ENCODE peak calls at places on chromosomes 7 and 10, in seven cellular contexts. G is NCI-H1092 treated with DMSO at 0.1 percent for 48 hours; V is T1000; I is activated CD4-positive, alpha-beta T cell treated with anti-CD3 and anti-CD28 coated beads for 36 hours; N is substantia nigra; E is M059J; T is frontal cortex. J is an unnamed sample.

GRCh38 chr7:120996333-120996982 is 7.9 kb downstream of the CPED1 start:
- DNase-seq in I (no peak), E (peak), T (peak), N (peak), V (no peak), G (peak), J (no peak)

GRCh38 chr7:516606-517456 is 2.8 kb downstream of the PDGFA start:
- DNase-seq in G (no peak), T (peak), E (peak), N (no peak), V (peak), I (peak), J (peak)

GRCh38 chr7:2010551-2011265 is 222.0 kb downstream of the MAD1L1 start:
- DNase-seq in I (no peak), V (no peak), E (no peak), T (no peak), G (no peak), N (no peak), J (no peak)

GRCh38 chr10:73529089-73529832 is 33.4 kb upstream of the PPP3CB start:
- DNase-seq in N (peak), E (peak), V (peak), T (peak), I (peak), G (peak), J (no peak)

GRCh38 chr10:60732240-60733188 is 45.8 kb upstream of the CDK1 start:
- DNase-seq in V (no peak), T (no peak), I (peak), G (no peak), N (no peak), E (peak), J (no peak)

GRCh38 chr7:98084631-98085030 is 22.0 kb upstream of the LMTK2 start:
- DNase-seq in T (no peak), N (no peak), V (no peak), G (no peak), I (no peak), E (no peak), J (no peak)

GRCh38 chr10:97411411-97411810 is 10.3 kb upstream of the RRP12 start:
- DNase-seq in I (no peak), N (no peak), T (no peak), E (peak), G (no peak), V (no peak), J (no peak)

GRCh38 chr7:111784311-111784710 is 222.0 kb upstream of the IMMP2L start:
- DNase-seq in E (no peak), I (no peak), G (no peak), V (no peak), T (no peak), N (no peak), J (no peak)

GRCh38 chr7:124840435-124840834 is 74.8 kb upstream of the GPR37 start:
- DNase-seq in G (peak), N (no peak), I (no peak), V (no peak), E (peak), T (peak), J (no peak)

GRCh38 chr10:128539784-128540759 is 413.8 kb upstream of the MKI67 start:
- DNase-seq in I (no peak), V (no peak), N (no peak), E (no peak), G (no peak), T (no peak), J (no peak)

GRCh38 chr7:51046482-51046881 is 263.8 kb upstream of the GRB10 start:
- DNase-seq in I (no peak), E (no peak), V (no peak), N (no peak), G (no peak), T (no peak), J (no peak)

GRCh38 chr7:36943591-36944430 is 219.5 kb upstream of the AOAH start:
- DNase-seq in I (no peak), E (peak), N (no peak), G (no peak), V (no peak), T (no peak), J (no peak)

GRCh38 chr10:34816067-34817002 is 1.2 kb upstream of the PARD3 start:
- DNase-seq in G (no peak), I (peak), N (no peak), V (no peak), E (peak), T (peak), J (no peak)

GRCh38 chr7:145845345-145845744 is 271.3 kb upstream of the CNTNAP2 start:
- DNase-seq in I (no peak), N (no peak), V (no peak), T (no peak), E (peak), G (no peak), J (no peak)

GRCh38 chr7:157158400-157158799 is 19.7 kb downstream of the UBE3C start:
- DNase-seq in N (no peak), G (no peak), T (no peak), E (no peak), I (no peak), V (no peak), J (no peak)

GRCh38 chr10:48523820-48524758 is 80.8 kb downstream of the ARHGAP22 start:
- DNase-seq in N (no peak), V (peak), G (no peak), T (peak), I (peak), E (peak), J (no peak)

GRCh38 chr10:119477444-119477843 is 65.1 kb downstream of the RGS10 start:
- DNase-seq in V (no peak), I (no peak), T (no peak), G (no peak), E (no peak), N (no peak), J (no peak)

GRCh38 chr10:71683301-71683700 is 36.3 kb downstream of the C10orf105 start:
- DNase-seq in I (no peak), V (no peak), T (no peak), G (no peak), N (peak), E (no peak), J (no peak)

GRCh38 chr7:157577061-157577460 is 240.3 kb downstream of the DNAJB6 start:
- DNase-seq in E (no peak), V (no peak), G (no peak), T (no peak), I (no peak), N (no peak), J (no peak)

GRCh38 chr7:93117852-93118530 is at the start of gene SAMD9:
- DNase-seq in N (no peak), G (peak), E (peak), I (peak), T (peak), V (no peak), J (no peak)

GRCh38 chr7:112262804-112263203 is 56.3 kb downstream of the ZNF277 start:
- DNase-seq in I (no peak), T (no peak), N (no peak), V (no peak), E (no peak), G (no peak), J (no peak)

GRCh38 chr7:94008537-94008936 is 4.4 kb upstream of the BET1 start:
- DNase-seq in N (no peak), E (peak), V (no peak), G (no peak), T (no peak), I (no peak), J (no peak)

GRCh38 chr10:93121311-93121710 is 47.6 kb downstream of the CYP26A1 start:
- DNase-seq in G (no peak), N (no peak), E (no peak), I (no peak), V (no peak), T (no peak), J (no peak)

GRCh38 chr7:120170849-120171248 is 102.1 kb upstream of the KCND2 start:
- DNase-seq in I (no peak), V (no peak), N (no peak), T (no peak), G (no peak), E (no peak), J (no peak)

GRCh38 chr10:99523251-99523773 is 9.4 kb upstream of the NKX2-3 start:
- DNase-seq in T (no peak), I (no peak), V (no peak), E (no peak), G (no peak), N (no peak), J (no peak)

GRCh38 chr10:16408379-16408778 is 28.4 kb upstream of the PTER start:
- DNase-seq in V (no peak), N (no peak), E (no peak), I (no peak), T (no peak), G (no peak), J (no peak)

GRCh38 chr10:132539894-132540293 is 2.3 kb downstream of the INPP5A start:
- DNase-seq in G (no peak), V (no peak), T (no peak), E (no peak), I (peak), N (no peak), J (no peak)

GRCh38 chr10:28331821-28332220 is 29.0 kb upstream of the MPP7 start:
- DNase-seq in G (peak), I (no peak), N (no peak), V (no peak), T (no peak), E (peak), J (no peak)

GRCh38 chr7:34277016-34277800 is 371.9 kb downstream of the BMPER start:
- DNase-seq in E (peak), I (no peak), V (no peak), T (no peak), G (no peak), N (no peak), J (no peak)

GRCh38 chr7:94300176-94300835 is 94.4 kb upstream of the COL1A2 start:
- DNase-seq in T (no peak), I (no peak), G (no peak), E (peak), V (no peak), N (no peak), J (no peak)

GRCh38 chr10:123203393-123204126 is 49.4 kb downstream of the BUB3 start:
- DNase-seq in T (no peak), G (peak), E (no peak), N (no peak), I (no peak), V (no peak), J (no peak)

GRCh38 chr7:25894002-25894901 is 257.7 kb upstream of the NFE2L3 start:
- DNase-seq in I (peak), V (no peak), T (no peak), G (no peak), N (no peak), E (peak), J (peak)

GRCh38 chr10:11875183-11875498 is 52.0 kb downstream of the PROSER2 start:
- DNase-seq in E (no peak), N (no peak), V (no peak), I (no peak), T (no peak), G (no peak), J (no peak)

GRCh38 chr7:39709029-39709428 is 85.7 kb downstream of the RALA start:
- DNase-seq in V (no peak), I (no peak), G (no peak), N (no peak), E (no peak), T (no peak), J (no peak)

GRCh38 chr10:120278069-120278468 is 179.0 kb upstream of the PLPP4 start:
- DNase-seq in V (no peak), N (no peak), G (no peak), I (no peak), E (no peak), T (no peak), J (no peak)

GRCh38 chr10:13801907-13802288 is 215.1 kb downstream of the PRPF18 start:
- DNase-seq in E (peak), V (no peak), N (no peak), G (no peak), T (no peak), I (no peak), J (no peak)

GRCh38 chr10:43857206-43857952 is 208.7 kb upstream of the ZNF32 start:
- DNase-seq in T (no peak), I (no peak), E (peak), N (no peak), G (no peak), V (no peak), J (no peak)